ENCODE peak calls at places on chromosomes 5 and 9, in four cellular contexts. X is A673, K is HCT116, R is MM.1S. E is an unnamed sample.

GRCh38 chr9:111484564-111484878 is 338 bp upstream of the ECPAS start:
- DNase-seq in X (no peak), K (no peak), R (peak), E (no peak)

GRCh38 chr9:14769235-14769580 is 46.7 kb upstream of the CER1 start:
- DNase-seq in X (peak), K (peak), R (no peak), E (no peak)

GRCh38 chr5:60634054-60634453 is 65.9 kb downstream of the DEPDC1B start:
- DNase-seq in K (no peak), R (no peak), X (no peak), E (no peak)

GRCh38 chr5:142860291-142860690 is 90.1 kb downstream of the ARHGAP26 start:
- DNase-seq in R (no peak), K (no peak), X (no peak), E (no peak)

GRCh38 chr5:123157797-123158528 is 68.9 kb downstream of the PRDM6 start:
- DNase-seq in X (no peak), R (no peak), K (peak), E (peak)

GRCh38 chr5:176671399-176671798 is 24.1 kb downstream of the TSPAN17 start:
- DNase-seq in R (no peak), X (no peak), K (no peak), E (no peak)

GRCh38 chr9:97874617-97875016 is 21.6 kb downstream of the FOXE1 start:
- DNase-seq in K (no peak), R (no peak), X (no peak), E (no peak)

GRCh38 chr5:138950411-138951011 is 75.4 kb upstream of the LRRTM2 start:
- DNase-seq in K (no peak), X (no peak), R (no peak), E (no peak)

GRCh38 chr9:80114241-80114640 is 542.5 kb downstream of the TLE4 start:
- DNase-seq in R (no peak), X (no peak), K (no peak), E (no peak)

GRCh38 chr5:177431317-177432142 is 5.1 kb downstream of the GRK6 start:
- DNase-seq in X (no peak), K (no peak), R (peak), E (no peak)

GRCh38 chr5:64210866-64211265 is 45.2 kb downstream of the RNF180 start:
- DNase-seq in R (no peak), K (no peak), X (peak), E (peak)

GRCh38 chr9:121529237-121529987 is 29.8 kb upstream of the GGTA1 start:
- DNase-seq in R (no peak), X (peak), K (no peak), E (peak)

DNA sequence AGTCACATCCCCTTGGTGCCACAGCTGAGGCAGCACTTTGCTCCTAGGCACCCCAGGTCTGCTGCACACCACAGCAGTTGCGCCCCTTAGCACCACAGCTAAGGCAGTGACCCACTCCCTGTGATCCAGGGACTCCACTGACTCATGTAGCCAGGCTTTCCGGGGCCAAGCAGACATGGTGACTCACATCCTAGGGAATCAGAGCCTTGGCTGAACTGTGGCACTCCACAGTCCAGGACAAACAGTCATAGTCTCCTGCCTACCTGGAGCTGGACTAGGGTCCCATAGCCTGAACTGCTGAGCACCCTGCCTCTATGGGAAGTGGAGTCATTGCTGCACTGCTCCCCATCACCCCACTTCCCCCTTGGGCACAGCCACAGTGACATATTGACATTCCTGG is 338.7 kb downstream of the NPR3 start:
- DNase-seq in X (no peak), R (no peak), K (peak), E (no peak)
- H3K4me3 ChIP-seq in X (no peak), R (no peak), K (peak), E (no peak)

GRCh38 chr9:127761491-127761904 is 17.0 kb downstream of the SH2D3C start:
- DNase-seq in X (no peak), K (no peak), R (no peak), E (no peak)
- H3K27ac ChIP-seq in X (no peak), K (no peak), R (no peak), E (no peak)

GRCh38 chr9:131693651-131694597 is 46.0 kb downstream of the RAPGEF1 start:
- DNase-seq in R (no peak), X (no peak), K (no peak), E (no peak)
- H3K4me3 ChIP-seq in R (no peak), X (no peak), K (no peak), E (no peak)

DNA sequence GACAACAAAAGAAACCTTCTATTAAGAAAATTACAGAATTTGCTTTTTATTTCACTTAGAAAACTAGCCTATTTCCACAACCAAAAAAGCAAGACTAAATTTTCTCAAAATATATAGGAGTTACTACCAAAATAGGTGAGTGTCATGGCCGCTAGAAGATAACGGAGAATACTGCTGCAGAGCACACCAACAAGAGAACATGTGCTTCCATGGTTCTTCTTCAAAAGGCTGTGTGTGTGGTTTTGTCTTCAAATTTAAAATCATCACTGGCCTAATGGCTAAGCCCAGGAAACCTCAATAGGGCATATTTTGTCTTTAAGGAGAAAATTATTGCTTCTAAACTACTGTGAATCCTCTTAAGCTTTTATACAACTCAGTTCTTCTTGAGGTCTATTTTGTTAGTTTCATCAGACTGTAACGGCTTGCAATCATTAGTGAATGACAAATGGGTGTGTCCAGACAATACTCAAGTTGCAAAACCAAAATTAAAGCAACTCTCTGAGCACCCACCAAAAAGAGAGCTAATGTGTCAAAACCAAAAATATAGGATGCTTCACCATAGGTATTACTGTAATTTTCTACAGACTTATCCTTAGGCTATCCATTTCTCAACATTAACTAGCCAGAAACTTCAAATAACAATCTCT is 3.3 kb downstream of the SETX start:
- DNase-seq in K (no peak), X (no peak), R (no peak), E (no peak)
- H3K27ac ChIP-seq in K (no peak), X (peak), R (peak), E (no peak)